ENCODE peak calls at places on chromosomes 3 and 15, in seven cellular contexts. U is aorta; L is CD8-positive, alpha-beta T cell; B is trophoblast cell; M is stomach; C is neuronal stem cell; R is pancreas. X is an unnamed sample.

GRCh38 chr15:29935296-29936020 is 113.2 kb upstream of the TJP1 start:
- DNase-seq in R (no peak), B (peak; percentile 94), M (peak; percentile 41), C (no peak), U (no peak), L (no peak), X (no peak)

GRCh38 chr3:172569128-172570008 is 46.1 kb upstream of the TNFSF10 start:
- DNase-seq in B (no peak), C (no peak), R (no peak), U (no peak), L (no peak), M (no peak), X (no peak)

GRCh38 chr15:78634251-78635145 is 6.5 kb downstream of the CHRNB4 start:
- DNase-seq in M (peak; percentile 11), U (no peak), R (no peak), L (no peak), B (no peak), C (no peak), X (no peak)

GRCh38 chr15:47439870-47440155 is 277.5 kb upstream of the SEMA6D start:
- DNase-seq in C (no peak), B (no peak), L (no peak), M (no peak), R (no peak), U (no peak), X (no peak)

GRCh38 chr3:183548262-183548769 is 7.2 kb downstream of the KLHL6 start:
- DNase-seq in C (peak; percentile 66), M (no peak), R (no peak), L (no peak), B (peak; percentile 95), U (no peak), X (no peak)

GRCh38 chr15:50938525-50938924 is 30.0 kb downstream of the AP4E1 start:
- DNase-seq in U (no peak), R (no peak), L (no peak), M (no peak), B (no peak), C (no peak), X (no peak)

GRCh38 chr3:88131695-88132094 is 18.1 kb upstream of the C3orf38 start:
- DNase-seq in U (no peak), C (no peak), B (no peak), M (no peak), L (no peak), R (no peak), X (no peak)

GRCh38 chr3:54008744-54009143 is 113.6 kb upstream of the CACNA2D3 start:
- DNase-seq in R (no peak), M (no peak), U (no peak), C (no peak), L (no peak), B (no peak), X (no peak)

GRCh38 chr3:193932576-193932975 is 203.4 kb upstream of the HES1 start:
- DNase-seq in R (no peak), U (no peak), B (no peak), C (no peak), M (no peak), L (no peak), X (no peak)

GRCh38 chr3:29337565-29337964 is 56.7 kb downstream of the RBMS3 start:
- DNase-seq in R (no peak), C (no peak), L (no peak), U (no peak), M (no peak), B (no peak), X (no peak)

GRCh38 chr3:143810866-143811265 is 37.4 kb downstream of the SLC9A9 start:
- DNase-seq in B (no peak), C (no peak), L (no peak), M (no peak), U (no peak), R (no peak), X (no peak)

GRCh38 chr3:32109256-32109655 is 2.8 kb downstream of the GPD1L start:
- DNase-seq in L (no peak), M (peak; percentile 60), C (no peak), B (peak; percentile 9), U (peak; percentile 92), R (peak; percentile 78), X (peak; percentile 98)

GRCh38 chr3:160169139-160169830 is 55.9 kb upstream of the C3orf80 start:
- DNase-seq in U (no peak), B (no peak), R (no peak), M (no peak), C (no peak), L (no peak), X (no peak)

GRCh38 chr3:115469649-115470048 is 153.7 kb upstream of the GAP43 start:
- DNase-seq in M (no peak), L (no peak), B (no peak), U (no peak), R (no peak), C (no peak), X (no peak)

GRCh38 chr15:41494922-41495735 is 1.5 kb downstream of the ITPKA start:
- DNase-seq in U (no peak), R (peak; percentile 30), L (peak; percentile 44), C (peak; percentile 32), M (peak; percentile 40), B (peak; percentile 24), X (no peak)

GRCh38 chr15:63038926-63039673 is 3.4 kb upstream of the TPM1 start:
- DNase-seq in C (no peak), U (no peak), R (no peak), M (no peak), L (no peak), B (peak; percentile 98), X (no peak)

GRCh38 chr3:140276698-140277097 is 341.7 kb downstream of the CLSTN2 start:
- DNase-seq in L (no peak), U (no peak), B (peak; percentile 52), M (peak; percentile 26), R (no peak), C (no peak), X (no peak)

GRCh38 chr3:32297366-32297765 is 58.9 kb downstream of the CMTM8 start:
- DNase-seq in R (no peak), B (peak; percentile 81), L (peak; percentile 34), M (no peak), C (no peak), U (no peak), X (no peak)

GRCh38 chr3:66393486-66394260 is 107.1 kb downstream of the LRIG1 start:
- DNase-seq in B (no peak), L (peak; percentile 50), M (no peak), C (no peak), U (no peak), R (no peak), X (peak; percentile 54)

GRCh38 chr3:150605998-150606641 is 3.0 kb downstream of the SELENOT start:
- DNase-seq in U (peak; percentile 51), R (no peak), B (no peak), C (no peak), M (no peak), L (no peak), X (no peak)

GRCh38 chr3:66450389-66451022 is 50.3 kb downstream of the LRIG1 start:
- DNase-seq in U (peak; percentile 64), L (no peak), C (no peak), B (no peak), M (peak; percentile 76), R (peak; percentile 67), X (peak; percentile 85)

GRCh38 chr3:11803977-11804903 is 42.4 kb downstream of the TAMM41 start:
- DNase-seq in C (peak; percentile 21), L (peak; percentile 28), M (peak; percentile 42), R (peak; percentile 34), U (peak; percentile 60), B (peak; percentile 76), X (peak; percentile 21)

GRCh38 chr3:22728406-22728805 is 474.7 kb upstream of the UBE2E2 start:
- DNase-seq in R (no peak), B (no peak), M (no peak), L (no peak), C (no peak), U (no peak), X (no peak)

GRCh38 chr3:30964612-30965011 is 70.2 kb upstream of the GADL1 start:
- DNase-seq in L (no peak), U (no peak), B (no peak), M (no peak), R (no peak), C (no peak), X (no peak)

GRCh38 chr3:189842681-189843602 is 211.8 kb downstream of the TP63 start:
- DNase-seq in M (no peak), R (no peak), L (no peak), B (peak; percentile 19), U (no peak), C (no peak), X (peak; percentile 56)

GRCh38 chr15:25180606-25181289 is 226.0 kb downstream of the SNRPN start:
- DNase-seq in B (no peak), U (peak; percentile 24), R (peak; percentile 3), L (no peak), C (no peak), M (peak; percentile 17), X (peak; percentile 5)
- H3K9me3 ChIP-seq in B (peaks cover 91% of the 10 kb centered on the region), U (peaks cover 2% of the 10 kb centered on the region), R (no peaks in the 10 kb centered on the region), L (no peaks in the 10 kb centered on the region), C (peaks cover 53% of the 10 kb centered on the region), M (no peaks in the 10 kb centered on the region), X (no peaks in the 10 kb centered on the region)

DNA sequence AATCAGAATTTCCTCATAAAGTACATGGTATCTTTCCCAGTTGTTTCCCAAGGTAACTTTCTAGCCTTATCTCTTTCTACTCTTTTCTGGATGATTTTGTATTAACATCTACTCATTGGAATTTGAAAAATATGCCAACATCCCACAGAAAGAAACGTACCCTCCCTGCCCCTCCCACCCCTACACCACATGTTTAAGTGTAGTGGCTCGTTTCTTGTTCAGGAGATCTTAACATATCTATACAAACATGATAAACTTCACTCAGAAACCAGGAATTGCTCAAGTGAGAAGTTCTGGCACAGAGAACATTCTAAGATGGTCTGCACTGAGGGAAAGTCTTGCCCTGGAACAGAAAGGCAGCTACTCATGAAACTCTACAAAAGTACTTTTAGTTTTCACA is 404.7 kb downstream of the SOX2 start:
- DNase-seq in L (no peak), U (no peak), C (no peak), B (no peak), R (no peak), M (no peak), X (no peak)
- H3K27ac ChIP-seq in L (no peak overlapping the region), U (no peak overlapping the region), C (no peak overlapping the region), B (no peak overlapping the region), R (no peak overlapping the region), M (no peak overlapping the region), X (no peak overlapping the region)

DNA sequence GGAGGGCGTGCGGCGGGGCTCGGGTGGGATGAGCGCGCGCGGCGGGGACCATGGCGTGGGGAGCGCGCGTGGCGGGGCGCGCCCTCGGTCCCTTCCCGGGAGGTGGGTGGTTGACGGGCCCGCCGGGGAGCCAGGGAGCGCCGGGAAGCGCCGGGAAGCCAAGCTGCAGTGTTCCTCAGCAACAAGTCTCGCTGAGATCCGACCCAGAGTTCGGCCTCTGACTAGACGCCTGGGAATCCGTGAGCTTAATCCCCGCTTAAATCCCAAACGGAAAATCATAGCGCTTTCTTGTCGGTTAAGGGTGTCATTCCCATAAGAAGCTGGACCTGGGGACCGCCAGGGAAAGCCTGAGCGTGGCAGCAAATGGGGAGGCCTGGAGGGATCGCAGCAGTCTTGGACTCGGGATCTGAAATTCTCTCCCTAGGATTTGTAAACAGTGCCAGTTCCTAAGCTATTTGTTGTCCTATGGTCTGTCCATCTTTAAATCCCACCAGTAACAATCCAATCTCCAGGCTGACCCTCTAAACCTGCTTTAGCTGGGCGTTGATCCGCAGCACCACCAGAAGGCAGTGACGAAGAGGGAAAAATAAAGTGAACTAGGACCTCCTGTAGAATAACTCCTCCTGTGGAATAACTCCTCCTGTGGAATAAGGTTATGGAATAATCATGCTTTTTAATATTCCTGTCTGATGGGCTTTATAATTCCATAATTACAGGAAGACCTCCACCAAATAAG is 560 bp upstream of the NEDD4 start:
- DNase-seq in B (peak; percentile 71), R (no peak), U (no peak), M (no peak), L (no peak), C (peak; percentile 54), X (no peak)
- H3K4me3 ChIP-seq in B (peak overlapping the region; percentile 84), R (peak overlapping the region; percentile 82), U (peak overlapping the region; percentile 74), M (peak overlapping the region; percentile 86), L (peak overlapping the region; percentile 90), C (peak overlapping the region; percentile 78), X (peak overlapping the region; percentile 82)

GRCh38 chr15:27365441-27365840 is 394.5 kb downstream of the GABRG3 start:
- DNase-seq in M (no peak), C (no peak), L (no peak), R (no peak), B (no peak), U (no peak), X (no peak)
- H3K9me3 ChIP-seq in M (no peaks in the 10 kb centered on the region), C (no peaks in the 10 kb centered on the region), L (no peaks in the 10 kb centered on the region), R (no peaks in the 10 kb centered on the region), B (no peaks in the 10 kb centered on the region), U (no peaks in the 10 kb centered on the region), X (no peaks in the 10 kb centered on the region)

X was measured in psoas muscle.